ENCODE peak calls at places on chromosomes 7 and 10, in four cellular contexts. M is neural progenitor cell; R is CD8-positive, alpha-beta T cell; C is IMR-90. S is an unnamed sample.

GRCh38 chr10:31830887-31831286 is 97.7 kb downstream of the ARHGAP12 start:
- DNase-seq in M (no peak), R (no peak), C (peak), S (no peak)

GRCh38 chr7:51024867-51025266 is 242.2 kb upstream of the GRB10 start:
- DNase-seq in M (no peak), R (no peak), C (no peak), S (no peak)

GRCh38 chr7:102834999-102835398 is 77.8 kb upstream of the LRRC17 start:
- DNase-seq in M (no peak), R (no peak), C (peak), S (peak)

GRCh38 chr7:7992502-7992901 is 23.9 kb downstream of the GLCCI1 start:
- DNase-seq in M (peak), R (no peak), C (peak), S (no peak)

GRCh38 chr10:110845756-110846620 is 25.7 kb upstream of the PDCD4 start:
- DNase-seq in M (no peak), R (no peak), C (no peak), S (peak)

GRCh38 chr10:132446661-132447445 is 49.9 kb downstream of the PWWP2B start:
- DNase-seq in M (no peak), R (peak), C (peak), S (peak)

GRCh38 chr10:80461208-80462183 is 7.4 kb downstream of the TSPAN14 start:
- DNase-seq in M (no peak), R (peak), C (no peak), S (peak)

GRCh38 chr10:61406282-61406681 is 46.9 kb downstream of the TMEM26 start:
- DNase-seq in M (no peak), R (no peak), C (no peak), S (no peak)

GRCh38 chr7:738723-739454 is 11.8 kb upstream of the PRKAR1B start:
- DNase-seq in M (no peak), R (no peak), C (no peak), S (no peak)

GRCh38 chr7:134693256-134693655 is 46.6 kb downstream of the BPGM start:
- DNase-seq in M (no peak), R (peak), C (peak), S (peak)

GRCh38 chr10:58637372-58637771 is 124.7 kb downstream of the BICC1 start:
- DNase-seq in M (no peak), R (no peak), C (no peak), S (no peak)

GRCh38 chr10:124717911-124718734 is 26.1 kb downstream of the FAM53B start:
- DNase-seq in M (no peak), R (peak), C (no peak), S (peak)

GRCh38 chr7:151336027-151336720 is 5.4 kb upstream of the NUB1 start:
- DNase-seq in M (no peak), R (no peak), C (no peak), S (no peak)

GRCh38 chr7:86932038-86932512 is 127.4 kb downstream of the ELAPOR2 start:
- DNase-seq in M (no peak), R (no peak), C (peak), S (peak)

GRCh38 chr7:30740417-30741181 is 11.3 kb upstream of the INMT start:
- DNase-seq in M (peak), R (peak), C (peak), S (peak)

GRCh38 chr10:73744690-73744994 is 470 bp downstream of the SEC24C start:
- DNase-seq in M (peak), R (peak), C (peak), S (peak)

GRCh38 chr10:61902448-61903183 is 1.1 kb downstream of the ARID5B start:
- DNase-seq in M (peak), R (peak), C (peak), S (peak)

GRCh38 chr10:13925924-13926435 is 339.2 kb downstream of the PRPF18 start:
- DNase-seq in M (no peak), R (no peak), C (no peak), S (no peak)

GRCh38 chr10:31927597-31928530 is 767 bp downstream of the ARHGAP12 start:
- DNase-seq in M (peak), R (peak), C (peak), S (peak)

GRCh38 chr10:30488319-30488718 is 54.3 kb downstream of the MAP3K8 start:
- DNase-seq in M (no peak), R (no peak), C (no peak), S (no peak)

GRCh38 chr7:71236488-71237179 is 104.7 kb downstream of the GALNT17 start:
- DNase-seq in M (no peak), R (no peak), C (no peak), S (no peak)

GRCh38 chr10:43220971-43221418 is 45.9 kb downstream of the RASGEF1A start:
- DNase-seq in M (no peak), R (no peak), C (no peak), S (no peak)

GRCh38 chr7:48078470-48078869 is 10.6 kb upstream of the UPP1 start:
- DNase-seq in M (no peak), R (no peak), C (no peak), S (peak)

GRCh38 chr10:69385454-69386350 is 31.0 kb downstream of the TACR2 start:
- DNase-seq in M (no peak), R (no peak), C (no peak), S (peak)

GRCh38 chr7:15557186-15557585 is 4.6 kb downstream of the AGMO start:
- DNase-seq in M (no peak), R (no peak), C (no peak), S (no peak)

GRCh38 chr10:129307141-129307540 is 159.9 kb upstream of the MGMT start:
- DNase-seq in M (no peak), R (no peak), C (no peak), S (no peak)

GRCh38 chr10:129308953-129309352 is 158.1 kb upstream of the MGMT start:
- DNase-seq in M (no peak), R (no peak), C (no peak), S (no peak)

GRCh38 chr10:129309565-129309964 is 157.5 kb upstream of the MGMT start:
- DNase-seq in M (no peak), R (no peak), C (no peak), S (no peak)

GRCh38 chr10:129305046-129305445 is 162.0 kb upstream of the MGMT start:
- DNase-seq in M (no peak), R (no peak), C (no peak), S (peak)
- H3K4me3 ChIP-seq in M (no peak), R (no peak), C (no peak), S (no peak)

DNA sequence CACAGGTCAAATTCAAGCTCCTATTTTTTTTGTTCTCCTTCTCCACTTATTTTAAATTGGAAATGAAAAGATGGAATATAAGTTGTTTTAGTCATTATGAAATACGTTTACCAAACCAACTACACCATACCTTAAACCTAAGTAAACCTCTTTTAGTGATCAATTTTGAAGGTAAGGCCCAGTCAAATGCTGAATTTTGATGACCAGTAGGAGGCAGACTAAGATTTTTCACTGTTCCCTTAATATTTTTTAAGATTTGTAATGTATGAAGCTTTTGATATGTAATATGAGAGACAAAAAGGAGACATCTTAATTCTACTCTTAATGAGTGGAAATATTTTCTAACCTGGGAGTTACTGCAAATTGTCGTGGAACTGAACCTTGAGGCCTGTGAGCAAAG is 311.6 kb downstream of the EXOC4 start:
- DNase-seq in M (no peak), R (no peak), C (no peak), S (no peak)
- TF ChIP-seq CTCF in M (peak), R (no peak), C (no peak), S (peak)

GRCh38 chr10:42177077-42177792 is 461.1 kb downstream of the ZNF33B start:
- DNase-seq in M (no peak), R (no peak), C (no peak), S (no peak)
- H3K4me3 ChIP-seq in M (no peak), R (no peak), C (no peak), S (no peak)

DNA sequence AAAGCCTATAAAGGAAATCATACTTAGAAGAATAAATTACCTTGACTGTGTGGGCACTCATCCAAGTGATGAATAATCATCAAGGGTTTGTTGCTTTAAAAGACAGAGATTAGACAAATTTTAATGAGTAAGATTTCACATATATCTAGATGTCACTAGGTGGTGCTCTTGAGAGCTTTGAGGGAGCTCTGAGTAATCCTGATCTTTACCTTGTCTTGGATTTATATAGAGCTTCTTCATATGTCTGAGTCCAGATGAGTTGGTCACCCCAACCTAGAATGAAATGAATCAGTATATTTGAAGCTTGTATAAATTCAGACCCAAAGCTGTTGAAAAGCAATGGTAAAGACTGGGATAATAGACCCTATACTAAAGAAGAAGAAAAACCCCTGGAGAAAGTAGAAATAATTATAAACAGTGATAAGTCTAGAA is 3.7 kb downstream of the AGR2 start:
- DNase-seq in M (peak), R (no peak), C (peak), S (peak)
- TF ChIP-seq CTCF in M (peak), R (peak), C (peak), S (peak)

GRCh38 chr7:27171636-27172387 is 2.3 kb downstream of the HOXA10 start:
- DNase-seq in M (peak), R (no peak), C (no peak), S (no peak)
- H3K4me3 ChIP-seq in M (no peak), R (no peak), C (no peak), S (no peak)

GRCh38 chr7:18087687-18088078 is 60.0 kb upstream of the PRPS1L1 start:
- DNase-seq in M (peak), R (no peak), C (no peak), S (no peak)

GRCh38 chr7:18082169-18082568 is 54.5 kb upstream of the PRPS1L1 start:
- DNase-seq in M (no peak), R (no peak), C (no peak), S (no peak)

GRCh38 chr7:18087031-18087686 is 59.5 kb upstream of the PRPS1L1 start:
- DNase-seq in M (peak), R (no peak), C (no peak), S (peak)

GRCh38 chr7:18081617-18082016 is 54.0 kb upstream of the PRPS1L1 start:
- DNase-seq in M (no peak), R (no peak), C (no peak), S (no peak)

GRCh38 chr7:18086165-18087030 is 58.8 kb upstream of the PRPS1L1 start:
- DNase-seq in M (peak), R (no peak), C (no peak), S (peak)
- TF ChIP-seq CTCF in M (no peak), R (no peak), C (no peak), S (no peak)

GRCh38 chr7:155602750-155603149 is 41.7 kb upstream of the RBM33 start:
- DNase-seq in M (no peak), R (no peak), C (no peak), S (no peak)
- H3K4me3 ChIP-seq in M (no peak), R (no peak), C (no peak), S (no peak)

GRCh38 chr10:119362122-119362521 is 154.8 kb downstream of the GRK5 start:
- DNase-seq in M (no peak), R (no peak), C (no peak), S (no peak)
- TF ChIP-seq CTCF in M (no peak), R (no peak), C (no peak), S (no peak)

DNA sequence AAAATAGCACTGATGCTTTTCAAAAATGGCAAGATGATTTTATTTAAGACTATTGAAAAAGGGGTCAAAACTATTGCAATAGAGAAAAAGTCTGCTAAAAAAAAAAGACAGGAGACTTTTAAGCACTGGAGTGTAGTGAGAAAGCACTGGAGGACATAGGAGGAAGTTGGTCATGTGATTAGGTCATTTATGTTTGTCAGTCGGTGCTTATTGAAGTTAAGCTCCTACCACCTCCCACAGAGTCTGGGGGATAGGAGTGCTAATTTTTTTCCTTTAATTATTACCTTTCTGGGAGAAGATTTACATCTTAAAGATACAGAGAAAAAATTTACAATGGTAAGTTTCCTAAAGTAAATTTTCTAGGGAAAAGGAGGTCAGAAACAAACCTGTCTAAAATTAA is 80.2 kb upstream of the TMEM229A start:
- DNase-seq in M (peak), R (no peak), C (no peak), S (no peak)
- H3K4me3 ChIP-seq in M (no peak), R (no peak), C (no peak), S (no peak)

S was measured in epithelial cell of esophagus.